ENCODE peak calls at places on chromosomes 2 and 18, in seven cellular contexts. S is tibial nerve, H is HFFc6, L is GM13977, G is psoas muscle, F is uterus, J is fibroblast of lung. D is an unnamed sample.

GRCh38 chr2:45180784-45181183 is 171.5 kb upstream of the SIX2 start:
- DNase-seq in F (no peak), G (no peak), H (no peak), J (peak; percentile 58), L (no peak), S (no peak), D (no peak)

GRCh38 chr2:68383778-68384177 is 18.7 kb downstream of the PLEK start:
- DNase-seq in H (no peak), L (no peak), J (no peak), S (no peak), G (no peak), F (no peak), D (no peak)

GRCh38 chr2:182015334-182016109 is 29.9 kb downstream of the PPP1R1C start:
- DNase-seq in F (no peak), G (no peak), J (no peak), L (no peak), S (no peak), H (no peak), D (peak; percentile 34)

GRCh38 chr2:233974530-233975071 is 57.4 kb downstream of the TRPM8 start:
- DNase-seq in L (no peak), S (peak; percentile 21), H (peak; percentile 93), J (peak; percentile 93), F (no peak), G (peak; percentile 67), D (peak; percentile 72)

GRCh38 chr2:160247295-160247694 is 47.2 kb upstream of the ITGB6 start:
- DNase-seq in L (no peak), F (no peak), J (no peak), S (no peak), H (no peak), G (no peak), D (no peak)

GRCh38 chr2:167294031-167294774 is 405.9 kb downstream of the XIRP2 start:
- DNase-seq in L (no peak), G (peak; percentile 18), J (peak; percentile 58), H (no peak), F (no peak), S (no peak), D (no peak)

GRCh38 chr2:26692814-26693286 is 328 bp downstream of the KCNK3 start:
- DNase-seq in G (no peak), J (peak; percentile 21), H (no peak), F (no peak), L (no peak), S (no peak), D (peak; percentile 11)

GRCh38 chr2:12935226-12935625 is 218.5 kb downstream of the TRIB2 start:
- DNase-seq in J (no peak), L (no peak), S (no peak), H (no peak), G (no peak), F (no peak), D (no peak)

GRCh38 chr2:196165016-196165415 is 6.4 kb downstream of the STK17B start:
- DNase-seq in L (no peak), G (no peak), F (no peak), H (no peak), S (no peak), J (no peak), D (no peak)

GRCh38 chr2:199471443-199472057 is 13.8 kb upstream of the SATB2 start:
- DNase-seq in G (peak; percentile 67), J (peak; percentile 42), S (no peak), F (peak; percentile 37), H (peak; percentile 9), L (peak; percentile 59), D (no peak)

GRCh38 chr2:60932954-60933353 is 51.6 kb downstream of the REL start:
- DNase-seq in H (no peak), L (no peak), F (no peak), S (no peak), J (no peak), G (no peak), D (no peak)

GRCh38 chr2:235595420-235596010 is 101.7 kb downstream of the AGAP1 start:
- DNase-seq in S (peak; percentile 75), F (peak; percentile 77), L (peak; percentile 66), H (peak; percentile 66), J (peak; percentile 85), G (peak; percentile 68), D (peak; percentile 72)

GRCh38 chr2:47194410-47194809 is 39.3 kb upstream of the STPG4 start:
- DNase-seq in H (no peak), S (no peak), J (no peak), F (no peak), L (no peak), G (no peak), D (no peak)

GRCh38 chr2:74577448-74577847 is 22.9 kb downstream of the DOK1 start:
- DNase-seq in H (no peak), J (no peak), L (no peak), G (no peak), F (no peak), S (no peak), D (no peak)

GRCh38 chr2:236180831-236181453 is 12.8 kb upstream of the GBX2 start:
- DNase-seq in L (peak; percentile 67), S (no peak), H (peak; percentile 45), F (no peak), J (peak; percentile 73), G (no peak), D (no peak)

GRCh38 chr2:144402282-144402681 is 117.6 kb downstream of the ZEB2 start:
- DNase-seq in S (no peak), G (no peak), J (peak; percentile 75), L (no peak), F (no peak), H (no peak), D (no peak)

GRCh38 chr2:197599285-197599965 is 76.0 kb downstream of the RFTN2 start:
- DNase-seq in L (peak; percentile 61), S (no peak), J (peak; percentile 57), F (no peak), H (peak; percentile 9), G (no peak), D (no peak)

DNA sequence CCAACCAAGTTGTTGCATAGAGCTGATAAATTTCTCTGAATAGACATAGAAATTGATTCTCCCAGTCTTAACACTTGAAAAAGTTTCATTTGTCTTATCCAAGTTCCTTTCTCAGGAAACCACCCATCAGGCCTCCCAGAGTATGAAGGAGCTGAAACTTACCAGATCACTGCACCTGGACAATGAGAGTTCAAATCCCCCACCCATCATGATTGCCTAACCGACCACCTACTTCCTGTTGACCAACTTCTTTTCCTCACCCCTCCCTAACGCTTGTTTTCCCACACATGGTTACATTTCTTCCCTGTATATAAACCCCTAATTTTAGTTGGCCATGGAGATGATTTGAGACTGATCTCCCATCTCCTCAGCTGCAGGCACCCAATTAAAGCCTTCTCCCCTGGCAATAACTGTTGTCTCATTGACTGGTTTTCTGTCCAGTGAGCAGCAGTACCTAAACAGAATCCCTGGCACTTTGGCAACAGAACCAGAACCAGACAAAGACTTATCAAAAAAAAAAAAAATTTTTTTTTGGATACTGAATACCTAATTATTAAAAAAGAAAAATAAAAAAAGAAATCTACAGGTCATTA is 103.0 kb downstream of the SPIRE1 start:
- DNase-seq in J (no peak), H (no peak), G (no peak), S (no peak), F (no peak), L (no peak), D (no peak)
- TF ChIP-seq CTCF in J (no peak), H (no peak), G (no peak), S (no peak), F (no peak), L (no peak), D (no peak)

DNA sequence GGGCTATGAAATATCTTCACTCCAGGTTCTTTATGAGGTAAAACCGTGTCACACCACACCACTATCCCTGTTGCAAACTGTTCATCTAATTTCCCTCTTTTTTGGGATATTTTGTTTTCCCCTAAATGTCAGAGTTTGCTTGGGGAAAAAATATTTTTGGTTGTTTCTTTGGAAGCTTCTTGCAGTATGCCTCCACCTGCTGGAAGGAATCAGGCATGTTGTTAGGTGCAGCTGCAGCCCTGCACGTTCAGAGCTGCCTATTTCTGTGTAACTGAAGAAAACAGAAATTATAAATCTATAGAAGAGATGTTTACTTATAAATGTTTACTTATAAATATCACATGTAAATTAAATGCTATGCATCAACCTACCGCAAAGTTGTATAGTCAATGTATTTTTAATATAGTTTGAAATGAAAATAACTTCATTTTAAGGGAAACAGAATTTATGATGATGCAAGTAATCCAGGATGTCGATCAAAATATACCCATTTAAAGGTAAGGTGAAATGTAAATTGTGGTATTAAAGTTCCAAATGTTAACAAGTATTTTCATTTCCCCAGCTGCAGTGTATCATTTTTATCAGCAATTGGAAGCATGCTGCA is 238.0 kb downstream of the ZNF516 start:
- DNase-seq in S (no peak), J (peak; percentile 81), G (no peak), F (peak; percentile 52), L (no peak), H (peak; percentile 51), D (peak; percentile 65)
- TF ChIP-seq CTCF in S (peak; percentile 48), J (peak; percentile 93), G (peak; percentile 56), F (peak; percentile 76), L (peak; percentile 11), H (peak; percentile 89), D (peak; percentile 92)

GRCh38 chr18:45528712-45529336 is 86.5 kb upstream of the SLC14A2 start:
- DNase-seq in F (no peak), H (no peak), J (peak; percentile 17), L (no peak), S (no peak), G (no peak), D (no peak)

GRCh38 chr18:45522371-45522770 is 92.9 kb upstream of the SLC14A2 start:
- DNase-seq in H (peak; percentile 0), F (no peak), J (peak; percentile 68), G (no peak), S (no peak), L (no peak), D (peak; percentile 60)

GRCh38 chr18:45521777-45522176 is 93.5 kb upstream of the SLC14A2 start:
- DNase-seq in L (peak; percentile 11), S (no peak), H (peak; percentile 18), J (peak; percentile 50), F (peak; percentile 36), G (no peak), D (no peak)

GRCh38 chr18:45527891-45528290 is 87.4 kb upstream of the SLC14A2 start:
- DNase-seq in J (no peak), H (no peak), F (no peak), S (no peak), G (no peak), L (no peak), D (no peak)

GRCh38 chr18:45526120-45526841 is 89.0 kb upstream of the SLC14A2 start:
- DNase-seq in H (peak; percentile 11), G (no peak), S (no peak), L (no peak), J (peak; percentile 52), F (peak; percentile 28), D (peak; percentile 20)
- TF ChIP-seq CTCF in H (no peak), G (peak; percentile 20), S (no peak), L (no peak), J (peak; percentile 21), F (no peak), D (peak; percentile 41)

DNA sequence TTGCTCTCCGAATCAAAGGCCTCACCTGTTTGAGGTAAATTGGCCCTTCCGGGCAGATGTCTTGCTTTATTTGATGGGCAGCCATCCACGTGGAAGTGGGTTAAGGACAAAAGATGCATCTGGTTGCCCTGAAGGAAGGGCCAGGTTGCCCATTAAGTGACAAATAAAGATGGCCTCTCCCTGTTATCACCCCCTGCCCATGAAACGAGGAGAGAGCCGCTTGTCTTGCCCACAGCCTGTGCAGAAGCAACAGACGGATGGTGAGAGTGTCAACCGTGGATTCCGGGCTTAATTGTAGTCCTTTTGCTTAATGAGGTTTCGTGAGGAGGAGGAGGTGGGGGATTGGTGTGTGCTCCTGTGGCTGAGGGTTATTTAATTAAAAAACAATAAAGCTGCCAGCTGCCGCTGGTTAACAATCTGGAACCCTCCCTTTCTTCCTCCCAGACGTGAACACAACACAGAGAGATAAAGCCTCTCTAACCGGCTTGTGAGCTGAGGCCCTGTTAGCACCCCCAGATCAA is 188.0 kb upstream of the PARD3B start:
- DNase-seq in F (no peak), H (no peak), S (no peak), L (no peak), J (no peak), G (no peak), D (no peak)
- TF ChIP-seq CTCF in F (no peak), H (no peak), S (no peak), L (no peak), J (no peak), G (no peak), D (no peak)

D was measured in astrocyte of the cerebellum.